ENCODE peak calls at places on chromosomes 16 and 17, in ten cellular contexts. One of them, this sample, is unnamed.

GRCh38 chr17:76492989-76493501 is 8.2 kb downstream of the RHBDF2 start:
- DNase-seq in effector memory CD8-positive, alpha-beta T cell: no peak
- DNase-seq in KG1: peak
- DNase-seq in NCI-H1105 treated with DMSO at 0.1 percent for 48 hours: no peak
- DNase-seq in stimulated activated CD4-positive, alpha-beta T cell treated with anti-CD3 and anti-CD28 coated beads, Interleukin-2, amount 100 ng/mL, for 48 hours: peak
- DNase-seq in MV-4-11: peak
- DNase-seq in LoVo: no peak
- DNase-seq in non-pigmented ciliary epithelial cell: peak
- DNase-seq in sciatic nerve: no peak
- DNase-seq in ovary: no peak
- DNase-seq in this sample: peak

GRCh38 chr17:78709119-78709681 is 72.9 kb downstream of the CYTH1 start:
- DNase-seq in effector memory CD8-positive, alpha-beta T cell: no peak
- DNase-seq in KG1: no peak
- DNase-seq in NCI-H1105 treated with DMSO at 0.1 percent for 48 hours: no peak
- DNase-seq in stimulated activated CD4-positive, alpha-beta T cell treated with anti-CD3 and anti-CD28 coated beads, Interleukin-2, amount 100 ng/mL, for 48 hours: no peak
- DNase-seq in MV-4-11: no peak
- DNase-seq in LoVo: no peak
- DNase-seq in non-pigmented ciliary epithelial cell: no peak
- DNase-seq in sciatic nerve: no peak
- DNase-seq in ovary: no peak
- DNase-seq in this sample: no peak

GRCh38 chr17:77748436-77748835 is 210.1 kb upstream of the TNRC6C start:
- DNase-seq in effector memory CD8-positive, alpha-beta T cell: no peak
- DNase-seq in KG1: no peak
- DNase-seq in NCI-H1105 treated with DMSO at 0.1 percent for 48 hours: no peak
- DNase-seq in stimulated activated CD4-positive, alpha-beta T cell treated with anti-CD3 and anti-CD28 coated beads, Interleukin-2, amount 100 ng/mL, for 48 hours: no peak
- DNase-seq in MV-4-11: no peak
- DNase-seq in LoVo: no peak
- DNase-seq in non-pigmented ciliary epithelial cell: no peak
- DNase-seq in sciatic nerve: no peak
- DNase-seq in ovary: no peak
- DNase-seq in this sample: peak

GRCh38 chr17:27762527-27763305 is 37.6 kb downstream of the NOS2 start:
- DNase-seq in effector memory CD8-positive, alpha-beta T cell: no peak
- DNase-seq in KG1: no peak
- DNase-seq in NCI-H1105 treated with DMSO at 0.1 percent for 48 hours: no peak
- DNase-seq in stimulated activated CD4-positive, alpha-beta T cell treated with anti-CD3 and anti-CD28 coated beads, Interleukin-2, amount 100 ng/mL, for 48 hours: no peak
- DNase-seq in MV-4-11: peak
- DNase-seq in LoVo: peak
- DNase-seq in non-pigmented ciliary epithelial cell: no peak
- DNase-seq in sciatic nerve: no peak
- DNase-seq in ovary: no peak
- DNase-seq in this sample: no peak

GRCh38 chr16:78230832-78231231 is 131.4 kb downstream of the WWOX start:
- DNase-seq in effector memory CD8-positive, alpha-beta T cell: no peak
- DNase-seq in KG1: no peak
- DNase-seq in NCI-H1105 treated with DMSO at 0.1 percent for 48 hours: no peak
- DNase-seq in stimulated activated CD4-positive, alpha-beta T cell treated with anti-CD3 and anti-CD28 coated beads, Interleukin-2, amount 100 ng/mL, for 48 hours: no peak
- DNase-seq in MV-4-11: no peak
- DNase-seq in LoVo: peak
- DNase-seq in non-pigmented ciliary epithelial cell: no peak
- DNase-seq in sciatic nerve: no peak
- DNase-seq in ovary: no peak
- DNase-seq in this sample: no peak

GRCh38 chr17:17084317-17084835 is 42.1 kb downstream of the MPRIP start:
- DNase-seq in effector memory CD8-positive, alpha-beta T cell: no peak
- DNase-seq in KG1: no peak
- DNase-seq in NCI-H1105 treated with DMSO at 0.1 percent for 48 hours: no peak
- DNase-seq in stimulated activated CD4-positive, alpha-beta T cell treated with anti-CD3 and anti-CD28 coated beads, Interleukin-2, amount 100 ng/mL, for 48 hours: no peak
- DNase-seq in MV-4-11: no peak
- DNase-seq in LoVo: no peak
- DNase-seq in non-pigmented ciliary epithelial cell: no peak
- DNase-seq in sciatic nerve: peak
- DNase-seq in ovary: peak
- DNase-seq in this sample: peak

GRCh38 chr16:10189861-10190390 is 7.7 kb upstream of the GRIN2A start:
- DNase-seq in effector memory CD8-positive, alpha-beta T cell: no peak
- DNase-seq in KG1: no peak
- DNase-seq in NCI-H1105 treated with DMSO at 0.1 percent for 48 hours: no peak
- DNase-seq in stimulated activated CD4-positive, alpha-beta T cell treated with anti-CD3 and anti-CD28 coated beads, Interleukin-2, amount 100 ng/mL, for 48 hours: no peak
- DNase-seq in MV-4-11: no peak
- DNase-seq in LoVo: no peak
- DNase-seq in non-pigmented ciliary epithelial cell: no peak
- DNase-seq in sciatic nerve: no peak
- DNase-seq in ovary: no peak
- DNase-seq in this sample: no peak

GRCh38 chr17:61695779-61696337 is 104.8 kb upstream of the NACA2 start:
- DNase-seq in effector memory CD8-positive, alpha-beta T cell: no peak
- DNase-seq in KG1: no peak
- DNase-seq in NCI-H1105 treated with DMSO at 0.1 percent for 48 hours: no peak
- DNase-seq in stimulated activated CD4-positive, alpha-beta T cell treated with anti-CD3 and anti-CD28 coated beads, Interleukin-2, amount 100 ng/mL, for 48 hours: no peak
- DNase-seq in MV-4-11: no peak
- DNase-seq in LoVo: no peak
- DNase-seq in non-pigmented ciliary epithelial cell: no peak
- DNase-seq in sciatic nerve: no peak
- DNase-seq in ovary: no peak
- DNase-seq in this sample: no peak

GRCh38 chr17:4043862-4044261 is 79.6 kb upstream of the ATP2A3 start:
- DNase-seq in effector memory CD8-positive, alpha-beta T cell: peak
- DNase-seq in KG1: no peak
- DNase-seq in NCI-H1105 treated with DMSO at 0.1 percent for 48 hours: no peak
- DNase-seq in stimulated activated CD4-positive, alpha-beta T cell treated with anti-CD3 and anti-CD28 coated beads, Interleukin-2, amount 100 ng/mL, for 48 hours: peak
- DNase-seq in MV-4-11: peak
- DNase-seq in LoVo: no peak
- DNase-seq in non-pigmented ciliary epithelial cell: no peak
- DNase-seq in sciatic nerve: no peak
- DNase-seq in ovary: no peak
- DNase-seq in this sample: no peak

GRCh38 chr17:73316919-73317505 is 5.2 kb upstream of the CDC42EP4 start:
- DNase-seq in effector memory CD8-positive, alpha-beta T cell: no peak
- DNase-seq in KG1: no peak
- DNase-seq in NCI-H1105 treated with DMSO at 0.1 percent for 48 hours: no peak
- DNase-seq in stimulated activated CD4-positive, alpha-beta T cell treated with anti-CD3 and anti-CD28 coated beads, Interleukin-2, amount 100 ng/mL, for 48 hours: no peak
- DNase-seq in MV-4-11: no peak
- DNase-seq in LoVo: no peak
- DNase-seq in non-pigmented ciliary epithelial cell: no peak
- DNase-seq in sciatic nerve: no peak
- DNase-seq in ovary: no peak
- DNase-seq in this sample: no peak

GRCh38 chr17:14731591-14731990 is 430.7 kb downstream of the HS3ST3B1 start:
- DNase-seq in effector memory CD8-positive, alpha-beta T cell: no peak
- DNase-seq in KG1: no peak
- DNase-seq in NCI-H1105 treated with DMSO at 0.1 percent for 48 hours: no peak
- DNase-seq in stimulated activated CD4-positive, alpha-beta T cell treated with anti-CD3 and anti-CD28 coated beads, Interleukin-2, amount 100 ng/mL, for 48 hours: no peak
- DNase-seq in MV-4-11: no peak
- DNase-seq in LoVo: no peak
- DNase-seq in non-pigmented ciliary epithelial cell: no peak
- DNase-seq in sciatic nerve: no peak
- DNase-seq in ovary: no peak
- DNase-seq in this sample: no peak

GRCh38 chr16:58444265-58444664 is 52.0 kb downstream of the GINS3 start:
- DNase-seq in effector memory CD8-positive, alpha-beta T cell: no peak
- DNase-seq in KG1: no peak
- DNase-seq in NCI-H1105 treated with DMSO at 0.1 percent for 48 hours: no peak
- DNase-seq in stimulated activated CD4-positive, alpha-beta T cell treated with anti-CD3 and anti-CD28 coated beads, Interleukin-2, amount 100 ng/mL, for 48 hours: no peak
- DNase-seq in MV-4-11: no peak
- DNase-seq in LoVo: no peak
- DNase-seq in non-pigmented ciliary epithelial cell: no peak
- DNase-seq in sciatic nerve: no peak
- DNase-seq in ovary: no peak
- DNase-seq in this sample: no peak

GRCh38 chr16:79712273-79712672 is 111.7 kb upstream of the MAF start:
- DNase-seq in effector memory CD8-positive, alpha-beta T cell: no peak
- DNase-seq in KG1: no peak
- DNase-seq in NCI-H1105 treated with DMSO at 0.1 percent for 48 hours: no peak
- DNase-seq in stimulated activated CD4-positive, alpha-beta T cell treated with anti-CD3 and anti-CD28 coated beads, Interleukin-2, amount 100 ng/mL, for 48 hours: no peak
- DNase-seq in MV-4-11: no peak
- DNase-seq in LoVo: no peak
- DNase-seq in non-pigmented ciliary epithelial cell: no peak
- DNase-seq in sciatic nerve: no peak
- DNase-seq in ovary: no peak
- DNase-seq in this sample: no peak

GRCh38 chr17:66855204-66855603 is 20.3 kb downstream of the CACNG5 start:
- DNase-seq in effector memory CD8-positive, alpha-beta T cell: peak
- DNase-seq in KG1: no peak
- DNase-seq in NCI-H1105 treated with DMSO at 0.1 percent for 48 hours: no peak
- DNase-seq in stimulated activated CD4-positive, alpha-beta T cell treated with anti-CD3 and anti-CD28 coated beads, Interleukin-2, amount 100 ng/mL, for 48 hours: peak
- DNase-seq in MV-4-11: no peak
- DNase-seq in LoVo: no peak
- DNase-seq in non-pigmented ciliary epithelial cell: no peak
- DNase-seq in sciatic nerve: no peak
- DNase-seq in ovary: no peak
- DNase-seq in this sample: no peak

GRCh38 chr16:80637621-80638020 is 96.8 kb downstream of the DYNLRB2 start:
- DNase-seq in effector memory CD8-positive, alpha-beta T cell: no peak
- DNase-seq in KG1: no peak
- DNase-seq in NCI-H1105 treated with DMSO at 0.1 percent for 48 hours: no peak
- DNase-seq in stimulated activated CD4-positive, alpha-beta T cell treated with anti-CD3 and anti-CD28 coated beads, Interleukin-2, amount 100 ng/mL, for 48 hours: no peak
- DNase-seq in MV-4-11: no peak
- DNase-seq in LoVo: no peak
- DNase-seq in non-pigmented ciliary epithelial cell: no peak
- DNase-seq in sciatic nerve: no peak
- DNase-seq in ovary: no peak
- DNase-seq in this sample: no peak

GRCh38 chr17:74012465-74012864 is 191.0 kb upstream of the RPL38 start:
- DNase-seq in effector memory CD8-positive, alpha-beta T cell: no peak
- DNase-seq in KG1: peak
- DNase-seq in NCI-H1105 treated with DMSO at 0.1 percent for 48 hours: peak
- DNase-seq in stimulated activated CD4-positive, alpha-beta T cell treated with anti-CD3 and anti-CD28 coated beads, Interleukin-2, amount 100 ng/mL, for 48 hours: peak
- DNase-seq in MV-4-11: peak
- DNase-seq in LoVo: no peak
- DNase-seq in non-pigmented ciliary epithelial cell: no peak
- DNase-seq in sciatic nerve: no peak
- DNase-seq in ovary: no peak
- DNase-seq in this sample: no peak

GRCh38 chr17:58300336-58300735 is 19.6 kb upstream of the MPO start:
- DNase-seq in effector memory CD8-positive, alpha-beta T cell: no peak
- DNase-seq in KG1: no peak
- DNase-seq in NCI-H1105 treated with DMSO at 0.1 percent for 48 hours: no peak
- DNase-seq in stimulated activated CD4-positive, alpha-beta T cell treated with anti-CD3 and anti-CD28 coated beads, Interleukin-2, amount 100 ng/mL, for 48 hours: no peak
- DNase-seq in MV-4-11: no peak
- DNase-seq in LoVo: no peak
- DNase-seq in non-pigmented ciliary epithelial cell: no peak
- DNase-seq in sciatic nerve: no peak
- DNase-seq in ovary: no peak
- DNase-seq in this sample: peak

GRCh38 chr17:51703364-51704341 is 443.3 kb downstream of the UTP18 start:
- DNase-seq in effector memory CD8-positive, alpha-beta T cell: no peak
- DNase-seq in KG1: no peak
- DNase-seq in NCI-H1105 treated with DMSO at 0.1 percent for 48 hours: no peak
- DNase-seq in stimulated activated CD4-positive, alpha-beta T cell treated with anti-CD3 and anti-CD28 coated beads, Interleukin-2, amount 100 ng/mL, for 48 hours: no peak
- DNase-seq in MV-4-11: no peak
- DNase-seq in LoVo: no peak
- DNase-seq in non-pigmented ciliary epithelial cell: no peak
- DNase-seq in sciatic nerve: peak
- DNase-seq in ovary: peak
- DNase-seq in this sample: no peak

GRCh38 chr17:17415006-17415405 is 61.8 kb upstream of the MED9 start:
- DNase-seq in effector memory CD8-positive, alpha-beta T cell: no peak
- DNase-seq in KG1: no peak
- DNase-seq in NCI-H1105 treated with DMSO at 0.1 percent for 48 hours: no peak
- DNase-seq in stimulated activated CD4-positive, alpha-beta T cell treated with anti-CD3 and anti-CD28 coated beads, Interleukin-2, amount 100 ng/mL, for 48 hours: no peak
- DNase-seq in MV-4-11: no peak
- DNase-seq in LoVo: no peak
- DNase-seq in non-pigmented ciliary epithelial cell: no peak
- DNase-seq in sciatic nerve: no peak
- DNase-seq in ovary: no peak
- DNase-seq in this sample: no peak

GRCh38 chr16:90018297-90019200 is 707 bp downstream of the DBNDD1 start:
- DNase-seq in effector memory CD8-positive, alpha-beta T cell: no peak
- DNase-seq in KG1: no peak
- DNase-seq in NCI-H1105 treated with DMSO at 0.1 percent for 48 hours: no peak
- DNase-seq in stimulated activated CD4-positive, alpha-beta T cell treated with anti-CD3 and anti-CD28 coated beads, Interleukin-2, amount 100 ng/mL, for 48 hours: no peak
- DNase-seq in MV-4-11: no peak
- DNase-seq in LoVo: no peak
- DNase-seq in non-pigmented ciliary epithelial cell: no peak
- DNase-seq in sciatic nerve: no peak
- DNase-seq in ovary: no peak
- DNase-seq in this sample: no peak

GRCh38 chr17:49435630-49436029 is 20.9 kb upstream of the PHB1 start:
- DNase-seq in effector memory CD8-positive, alpha-beta T cell: no peak
- DNase-seq in KG1: no peak
- DNase-seq in NCI-H1105 treated with DMSO at 0.1 percent for 48 hours: no peak
- DNase-seq in stimulated activated CD4-positive, alpha-beta T cell treated with anti-CD3 and anti-CD28 coated beads, Interleukin-2, amount 100 ng/mL, for 48 hours: no peak
- DNase-seq in MV-4-11: no peak
- DNase-seq in LoVo: no peak
- DNase-seq in non-pigmented ciliary epithelial cell: no peak
- DNase-seq in sciatic nerve: no peak
- DNase-seq in ovary: no peak
- DNase-seq in this sample: no peak

GRCh38 chr17:43717913-43718312 is 40.7 kb downstream of the SOST start:
- DNase-seq in effector memory CD8-positive, alpha-beta T cell: no peak
- DNase-seq in KG1: no peak
- DNase-seq in NCI-H1105 treated with DMSO at 0.1 percent for 48 hours: no peak
- DNase-seq in stimulated activated CD4-positive, alpha-beta T cell treated with anti-CD3 and anti-CD28 coated beads, Interleukin-2, amount 100 ng/mL, for 48 hours: no peak
- DNase-seq in MV-4-11: no peak
- DNase-seq in LoVo: no peak
- DNase-seq in non-pigmented ciliary epithelial cell: no peak
- DNase-seq in sciatic nerve: no peak
- DNase-seq in ovary: no peak
- DNase-seq in this sample: no peak

GRCh38 chr16:84451781-84452180 is 52.7 kb downstream of the MEAK7 start:
- DNase-seq in effector memory CD8-positive, alpha-beta T cell: no peak
- DNase-seq in KG1: no peak
- DNase-seq in NCI-H1105 treated with DMSO at 0.1 percent for 48 hours: no peak
- DNase-seq in stimulated activated CD4-positive, alpha-beta T cell treated with anti-CD3 and anti-CD28 coated beads, Interleukin-2, amount 100 ng/mL, for 48 hours: no peak
- DNase-seq in MV-4-11: no peak
- DNase-seq in LoVo: no peak
- DNase-seq in non-pigmented ciliary epithelial cell: no peak
- DNase-seq in sciatic nerve: no peak
- DNase-seq in ovary: no peak
- DNase-seq in this sample: peak

GRCh38 chr16:1474471-1474795 is 395 bp downstream of the CLCN7 start:
- DNase-seq in effector memory CD8-positive, alpha-beta T cell: no peak
- DNase-seq in KG1: no peak
- DNase-seq in NCI-H1105 treated with DMSO at 0.1 percent for 48 hours: no peak
- DNase-seq in stimulated activated CD4-positive, alpha-beta T cell treated with anti-CD3 and anti-CD28 coated beads, Interleukin-2, amount 100 ng/mL, for 48 hours: no peak
- DNase-seq in MV-4-11: no peak
- DNase-seq in LoVo: no peak
- DNase-seq in non-pigmented ciliary epithelial cell: no peak
- DNase-seq in sciatic nerve: no peak
- DNase-seq in ovary: no peak
- DNase-seq in this sample: no peak

GRCh38 chr16:2964416-2965223 is 545 bp downstream of the KREMEN2 start:
- DNase-seq in effector memory CD8-positive, alpha-beta T cell: peak
- DNase-seq in KG1: no peak
- DNase-seq in NCI-H1105 treated with DMSO at 0.1 percent for 48 hours: peak
- DNase-seq in stimulated activated CD4-positive, alpha-beta T cell treated with anti-CD3 and anti-CD28 coated beads, Interleukin-2, amount 100 ng/mL, for 48 hours: peak
- DNase-seq in MV-4-11: peak
- DNase-seq in LoVo: peak
- DNase-seq in non-pigmented ciliary epithelial cell: no peak
- DNase-seq in sciatic nerve: no peak
- DNase-seq in ovary: no peak
- DNase-seq in this sample: no peak

GRCh38 chr17:62807812-62808575 is at the start of gene MARCHF10:
- DNase-seq in effector memory CD8-positive, alpha-beta T cell: no peak
- DNase-seq in KG1: no peak
- DNase-seq in NCI-H1105 treated with DMSO at 0.1 percent for 48 hours: peak
- DNase-seq in stimulated activated CD4-positive, alpha-beta T cell treated with anti-CD3 and anti-CD28 coated beads, Interleukin-2, amount 100 ng/mL, for 48 hours: peak
- DNase-seq in MV-4-11: no peak
- DNase-seq in LoVo: no peak
- DNase-seq in non-pigmented ciliary epithelial cell: no peak
- DNase-seq in sciatic nerve: no peak
- DNase-seq in ovary: peak
- DNase-seq in this sample: no peak

GRCh38 chr17:3678095-3678820 is 9.6 kb downstream of the EMC6 start:
- DNase-seq in effector memory CD8-positive, alpha-beta T cell: no peak
- DNase-seq in KG1: no peak
- DNase-seq in NCI-H1105 treated with DMSO at 0.1 percent for 48 hours: no peak
- DNase-seq in stimulated activated CD4-positive, alpha-beta T cell treated with anti-CD3 and anti-CD28 coated beads, Interleukin-2, amount 100 ng/mL, for 48 hours: no peak
- DNase-seq in MV-4-11: no peak
- DNase-seq in LoVo: no peak
- DNase-seq in non-pigmented ciliary epithelial cell: no peak
- DNase-seq in sciatic nerve: no peak
- DNase-seq in ovary: no peak
- DNase-seq in this sample: no peak

GRCh38 chr16:27591837-27592236 is 41.9 kb downstream of the KATNIP start:
- DNase-seq in effector memory CD8-positive, alpha-beta T cell: no peak
- DNase-seq in KG1: no peak
- DNase-seq in NCI-H1105 treated with DMSO at 0.1 percent for 48 hours: no peak
- DNase-seq in stimulated activated CD4-positive, alpha-beta T cell treated with anti-CD3 and anti-CD28 coated beads, Interleukin-2, amount 100 ng/mL, for 48 hours: no peak
- DNase-seq in MV-4-11: no peak
- DNase-seq in LoVo: no peak
- DNase-seq in non-pigmented ciliary epithelial cell: no peak
- DNase-seq in sciatic nerve: no peak
- DNase-seq in ovary: no peak
- DNase-seq in this sample: no peak

This sample was measured in sigmoid colon.